ENCODE peak calls at places on chromosomes 3 and 15, in seven cellular contexts. V is neural progenitor cell; Q is neuronal stem cell; F is effector memory CD4-positive, alpha-beta T cell; D is vagina; N is PC-3; O is lung. C is an unnamed sample.
A peak's percentile ranks its signal among the peaks of the same experiment; 100 is the strongest.

GRCh38 chr3:112010631-112011030 is 11.9 kb downstream of the TAGLN3 start:
- DNase-seq in V (no peak), Q (no peak), F (no peak), D (no peak), N (no peak), O (no peak), C (no peak)

GRCh38 chr15:57319919-57320542 is 56.3 kb upstream of the CGNL1 start:
- DNase-seq in V (no peak), Q (no peak), F (no peak), D (no peak), N (no peak), O (no peak), C (no peak)

GRCh38 chr15:69996842-69997478 is 100.8 kb downstream of the TLE3 start:
- DNase-seq in V (no peak), Q (no peak), F (no peak), D (no peak), N (peak; percentile 31), O (no peak), C (no peak)

GRCh38 chr3:47984089-47984759 is 32.0 kb downstream of the MAP4 start:
- DNase-seq in V (no peak), Q (no peak), F (no peak), D (no peak), N (peak; percentile 90), O (no peak), C (no peak)

GRCh38 chr3:156808025-156808424 is 18.1 kb upstream of the LEKR1 start:
- DNase-seq in V (no peak), Q (no peak), F (no peak), D (no peak), N (no peak), O (no peak), C (no peak)

GRCh38 chr3:43413676-43414368 is 127.5 kb downstream of the SNRK start:
- DNase-seq in V (peak; percentile 18), Q (no peak), F (no peak), D (no peak), N (no peak), O (no peak), C (no peak)

GRCh38 chr15:67174864-67175573 is 79.4 kb downstream of the AAGAB start:
- DNase-seq in V (no peak), Q (no peak), F (no peak), D (no peak), N (peak; percentile 94), O (no peak), C (peak; percentile 52)

GRCh38 chr3:51799879-51800757 is 21.1 kb upstream of the IQCF6 start:
- DNase-seq in V (peak; percentile 84), Q (peak; percentile 75), F (no peak), D (no peak), N (peak; percentile 86), O (no peak), C (no peak)

GRCh38 chr15:34154725-34155204 is 52.9 kb downstream of the PGBD4 start:
- DNase-seq in V (no peak), Q (no peak), F (no peak), D (no peak), N (peak; percentile 77), O (no peak), C (no peak)

GRCh38 chr15:67882487-67883227 is 42.8 kb upstream of the RNU6-1 start:
- DNase-seq in V (no peak), Q (no peak), F (no peak), D (no peak), N (no peak), O (no peak), C (no peak)

GRCh38 chr3:134350266-134350665 is 24.0 kb downstream of the AMOTL2 start:
- DNase-seq in V (no peak), Q (no peak), F (no peak), D (no peak), N (no peak), O (no peak), C (no peak)

GRCh38 chr15:23072633-23073032 is 33.3 kb upstream of the TUBGCP5 start:
- DNase-seq in V (no peak), Q (no peak), F (no peak), D (no peak), N (no peak), O (no peak), C (no peak)

GRCh38 chr3:119715105-119715504 is 12.3 kb downstream of the CFAP91 start:
- DNase-seq in V (no peak), Q (no peak), F (no peak), D (no peak), N (no peak), O (no peak), C (no peak)

GRCh38 chr3:157131861-157132260 is 28.1 kb downstream of the CCNL1 start:
- DNase-seq in V (no peak), Q (no peak), F (no peak), D (no peak), N (peak; percentile 93), O (no peak), C (no peak)

GRCh38 chr15:95868970-95869369 is 461.5 kb upstream of the NR2F2 start:
- DNase-seq in V (no peak), Q (no peak), F (no peak), D (no peak), N (no peak), O (no peak), C (no peak)

GRCh38 chr3:55467099-55467498 is 20.0 kb downstream of the WNT5A start:
- DNase-seq in V (no peak), Q (no peak), F (no peak), D (no peak), N (no peak), O (no peak), C (no peak)

GRCh38 chr3:169699536-169700050 is 36.1 kb upstream of the MECOM start:
- DNase-seq in V (no peak), Q (no peak), F (no peak), D (no peak), N (no peak), O (no peak), C (peak; percentile 90)

GRCh38 chr3:12628813-12629212 is 35.1 kb downstream of the RAF1 start:
- DNase-seq in V (no peak), Q (no peak), F (no peak), D (no peak), N (no peak), O (no peak), C (no peak)

GRCh38 chr3:172517859-172518466 is 5.3 kb downstream of the TNFSF10 start:
- DNase-seq in V (no peak), Q (no peak), F (no peak), D (no peak), N (no peak), O (no peak), C (no peak)

GRCh38 chr15:68373028-68373427 is 58.9 kb downstream of the ITGA11 start:
- DNase-seq in V (no peak), Q (no peak), F (no peak), D (no peak), N (no peak), O (no peak), C (peak; percentile 11)

GRCh38 chr3:16375891-16376290 is 110.9 kb downstream of the OXNAD1 start:
- DNase-seq in V (no peak), Q (no peak), F (no peak), D (no peak), N (no peak), O (no peak), C (no peak)
- H3K4me3 ChIP-seq in V (no peak overlapping the region), Q (no peak overlapping the region), F (no peak overlapping the region), D (no peak overlapping the region), N (no peak overlapping the region), O (no peak overlapping the region), C (no peak overlapping the region)

GRCh38 chr3:37240170-37240945 is 66.0 kb upstream of the LRRFIP2 start:
- DNase-seq in V (no peak), Q (no peak), F (no peak), D (no peak), N (no peak), O (no peak), C (no peak)

GRCh38 chr3:37247398-37248114 is 73.2 kb upstream of the LRRFIP2 start:
- DNase-seq in V (no peak), Q (no peak), F (no peak), D (no peak), N (no peak), O (no peak), C (no peak)

GRCh38 chr3:37241880-37242279 is 67.5 kb upstream of the LRRFIP2 start:
- DNase-seq in V (no peak), Q (no peak), F (no peak), D (no peak), N (no peak), O (no peak), C (no peak)

GRCh38 chr3:37245003-37245402 is 70.6 kb upstream of the LRRFIP2 start:
- DNase-seq in V (no peak), Q (no peak), F (no peak), D (no peak), N (no peak), O (no peak), C (no peak)

DNA sequence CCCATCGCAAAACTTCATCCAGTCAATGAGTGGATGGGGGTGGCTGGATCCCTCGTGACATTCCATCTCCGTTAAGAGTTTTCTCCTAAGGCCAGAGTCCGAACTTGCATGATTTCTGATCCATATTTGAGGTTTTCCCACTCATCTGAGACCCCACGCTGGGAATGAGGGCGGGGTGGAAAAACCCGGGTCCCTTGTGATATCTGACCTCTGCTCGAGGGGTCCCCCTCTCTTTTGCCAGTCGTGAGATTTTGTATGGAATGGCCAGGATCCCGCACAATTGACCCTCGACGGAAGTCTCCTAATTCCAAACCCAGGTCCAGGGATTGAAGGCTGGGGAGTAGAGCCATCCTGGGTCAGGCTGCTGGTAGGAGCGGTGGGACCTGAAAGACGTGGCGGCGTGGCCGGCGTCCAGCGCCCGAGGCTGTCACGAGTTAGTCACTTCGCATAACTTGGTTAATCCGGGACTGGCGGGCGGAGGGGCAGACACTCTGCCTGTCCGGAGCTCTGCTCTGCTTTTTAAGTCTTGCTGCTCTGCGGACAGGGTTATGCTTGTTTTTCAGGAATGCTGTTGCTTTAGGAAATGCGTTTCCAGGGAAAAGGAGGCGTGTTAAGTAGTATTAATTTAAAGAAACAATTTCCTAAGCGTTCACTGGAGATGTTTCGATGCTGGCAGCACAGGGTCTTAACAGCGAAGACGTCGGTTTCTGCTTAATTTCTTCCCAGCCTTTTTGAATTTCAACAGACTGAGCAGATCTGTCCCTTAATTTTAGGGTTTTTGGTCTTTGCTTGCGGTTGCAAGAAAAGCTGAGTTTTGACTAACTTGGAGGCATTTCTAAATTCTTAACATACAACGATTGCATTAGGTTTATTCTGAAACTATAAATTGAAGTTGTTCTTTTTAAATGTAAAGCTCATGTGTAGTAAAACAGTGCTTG is 69.7 kb upstream of the LRRFIP2 start:
- DNase-seq in V (peak; percentile 89), Q (peak; percentile 46), F (peak; percentile 12), D (no peak), N (peak; percentile 95), O (peak; percentile 79), C (peak; percentile 89)
- H3K4me1 ChIP-seq in V (peaks cover 10% of the 10 kb centered on the region), Q (no peaks in the 10 kb centered on the region), F (peaks cover 37% of the 10 kb centered on the region), D (peaks cover 48% of the 10 kb centered on the region), N (peaks cover 43% of the 10 kb centered on the region), O (peaks cover 36% of the 10 kb centered on the region), C (peaks cover 19% of the 10 kb centered on the region)

DNA sequence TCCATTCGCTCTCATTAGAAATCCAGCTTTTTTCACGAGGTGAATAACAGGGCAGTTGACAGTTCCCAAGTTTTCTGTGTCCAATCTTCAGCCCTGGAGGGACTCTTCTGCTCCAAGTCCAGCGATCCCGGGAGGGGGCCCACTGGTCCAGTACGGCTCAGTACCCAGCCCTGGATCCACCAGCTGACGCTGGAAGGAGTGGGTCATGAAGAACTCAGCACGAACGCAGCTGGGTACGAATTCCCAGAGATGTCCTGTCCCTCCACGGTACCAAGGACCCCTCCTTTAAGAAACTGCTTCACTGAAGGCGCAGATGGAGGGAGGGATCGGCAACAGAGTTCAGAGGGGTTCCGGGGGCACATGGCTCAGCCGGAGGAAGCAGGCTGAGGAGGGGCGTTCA is 16.5 kb upstream of the CLK3 start:
- DNase-seq in V (no peak), Q (no peak), F (no peak), D (no peak), N (no peak), O (no peak), C (no peak)
- H3K4me3 ChIP-seq in V (no peak overlapping the region), Q (no peak overlapping the region), F (peak overlapping the region; percentile 75), D (peak overlapping the region; percentile 52), N (no peak overlapping the region), O (no peak overlapping the region), C (peak overlapping the region; percentile 70)

GRCh38 chr3:58008140-58009025 is at the start of gene FLNB:
- DNase-seq in V (peak; percentile 91), Q (peak; percentile 68), F (peak; percentile 68), D (no peak), N (peak; percentile 79), O (peak; percentile 71), C (peak; percentile 85)
- H3K4me1 ChIP-seq in V (peaks cover 4% of the 10 kb centered on the region), Q (peaks cover 7% of the 10 kb centered on the region), F (peaks cover 18% of the 10 kb centered on the region), D (peaks cover 45% of the 10 kb centered on the region), N (peaks cover 56% of the 10 kb centered on the region), O (no peaks in the 10 kb centered on the region), C (peaks cover 2% of the 10 kb centered on the region)